ENCODE peak calls at places on chromosome 7, in five cellular contexts. B is stimulated activated naive CD4-positive, alpha-beta T cell; T is LoVo; W is midbrain; A is posterior vena cava. N is an unnamed sample.
A peak's percentile ranks its signal among the peaks of the same experiment; 100 is the strongest.

GRCh38 chr7:114130860-114131259 is 212.1 kb upstream of the PPP1R3A start:
- DNase-seq in A (no peak), B (no peak), W (no peak), T (no peak), N (no peak)

GRCh38 chr7:130272456-130273080 is 5.9 kb downstream of the CPA2 start:
- DNase-seq in B (no peak), W (peak; percentile 11), A (no peak), T (no peak), N (no peak)

GRCh38 chr7:96942112-96942511 is 63.2 kb upstream of the DLX6 start:
- DNase-seq in T (no peak), B (no peak), W (no peak), A (no peak), N (no peak)

GRCh38 chr7:2309889-2310331 is 4.3 kb downstream of the SNX8 start:
- DNase-seq in B (no peak), T (no peak), A (no peak), W (no peak), N (peak; percentile 52)

GRCh38 chr7:129896568-129897382 is 56.0 kb downstream of the UBE2H start:
- DNase-seq in W (no peak), T (peak; percentile 66), B (no peak), A (no peak), N (no peak)

GRCh38 chr7:157116762-157117161 is 22.0 kb upstream of the UBE3C start:
- DNase-seq in T (no peak), A (no peak), W (no peak), B (no peak), N (no peak)

GRCh38 chr7:95264225-95264927 is 60.0 kb downstream of the PON1 start:
- DNase-seq in B (no peak), A (no peak), T (no peak), W (no peak), N (no peak)

GRCh38 chr7:24587853-24588252 is 14.6 kb downstream of the PALS2 start:
- DNase-seq in A (no peak), W (no peak), B (peak; percentile 67), T (peak; percentile 5), N (no peak)

GRCh38 chr7:94414481-94414880 is 19.8 kb downstream of the COL1A2 start:
- DNase-seq in W (no peak), A (no peak), T (no peak), B (no peak), N (no peak)

GRCh38 chr7:122546496-122546895 is 152.4 kb downstream of the RNF133 start:
- DNase-seq in B (no peak), T (no peak), A (no peak), W (no peak), N (no peak)

GRCh38 chr7:1934756-1935155 is 264.7 kb downstream of the ELFN1 start:
- DNase-seq in B (no peak), T (no peak), W (no peak), A (no peak), N (no peak)

GRCh38 chr7:120856621-120857352 is 1.2 kb downstream of the TSPAN12 start:
- DNase-seq in T (peak; percentile 67), A (peak; percentile 79), B (no peak), W (peak; percentile 5), N (peak; percentile 51)

GRCh38 chr7:82017334-82017943 is 247.6 kb upstream of the HGF start:
- DNase-seq in A (no peak), W (peak; percentile 52), B (no peak), T (peak; percentile 33), N (peak; percentile 63)

GRCh38 chr7:90825779-90826178 is 229.7 kb downstream of the CDK14 start:
- DNase-seq in T (no peak), W (no peak), A (no peak), B (no peak), N (no peak)

GRCh38 chr7:84492565-84493034 is 298.0 kb upstream of the SEMA3A start:
- DNase-seq in T (no peak), B (no peak), W (no peak), A (no peak), N (no peak)

GRCh38 chr7:257647-257992 is 32.4 kb upstream of the FOXL3 start:
- DNase-seq in W (no peak), A (peak; percentile 82), T (no peak), B (no peak), N (no peak)

GRCh38 chr7:26153246-26153822 is 1.3 kb downstream of the NFE2L3 start:
- DNase-seq in W (no peak), B (no peak), A (no peak), T (peak; percentile 53), N (no peak)

GRCh38 chr7:84663224-84663623 is 468.6 kb upstream of the SEMA3A start:
- DNase-seq in T (no peak), B (no peak), W (no peak), A (no peak), N (peak; percentile 21)

GRCh38 chr7:133614251-133614650 is 361.4 kb downstream of the EXOC4 start:
- DNase-seq in B (no peak), A (no peak), W (no peak), T (no peak), N (no peak)

GRCh38 chr7:43650457-43651052 is 67.6 kb downstream of the STK17A start:
- DNase-seq in B (peak; percentile 55), W (no peak), T (peak; percentile 23), A (no peak), N (no peak)

GRCh38 chr7:32299133-32299702 is 191.0 kb downstream of the LSM5 start:
- DNase-seq in B (no peak), A (no peak), W (no peak), T (no peak), N (peak; percentile 22)

GRCh38 chr7:114931656-114932011 is 9.7 kb downstream of the MDFIC start:
- DNase-seq in W (no peak), B (peak; percentile 52), T (no peak), A (no peak), N (no peak)

GRCh38 chr7:135970045-135970444 is 7.1 kb downstream of the MTPN start:
- DNase-seq in B (no peak), W (no peak), A (no peak), T (no peak), N (no peak)

GRCh38 chr7:71239517-71239916 is 107.6 kb downstream of the GALNT17 start:
- DNase-seq in W (peak; percentile 4), T (no peak), B (no peak), A (no peak), N (no peak)

GRCh38 chr7:55792048-55792447 is 70.5 kb downstream of the SEPTIN14 start:
- DNase-seq in A (no peak), W (no peak), T (no peak), B (no peak), N (no peak)

GRCh38 chr7:75639071-75639892 is 99.5 kb downstream of the HIP1 start:
- DNase-seq in A (peak; percentile 87), B (peak; percentile 50), W (peak; percentile 61), T (peak; percentile 26), N (peak; percentile 58)

GRCh38 chr7:24659505-24659904 is 86.3 kb downstream of the PALS2 start:
- DNase-seq in W (no peak), T (no peak), A (no peak), B (no peak), N (no peak)

GRCh38 chr7:25839084-25839769 is 312.8 kb upstream of the NFE2L3 start:
- DNase-seq in A (no peak), T (no peak), B (no peak), W (no peak), N (no peak)

GRCh38 chr7:39623312-39624201 is at the start of gene RALA:
- DNase-seq in W (peak; percentile 96), A (peak; percentile 98), B (peak; percentile 86), T (peak; percentile 96), N (peak; percentile 96)

GRCh38 chr7:8035647-8036518 is 67.3 kb downstream of the GLCCI1 start:
- DNase-seq in B (peak; percentile 37), A (no peak), W (no peak), T (peak; percentile 37), N (peak; percentile 72)

GRCh38 chr7:3028071-3028766 is 15.4 kb downstream of the CARD11 start:
- DNase-seq in A (no peak), T (peak; percentile 22), W (peak; percentile 29), B (peak; percentile 7), N (peak; percentile 37)

GRCh38 chr7:44415510-44415909 is 74.9 kb downstream of the NUDCD3 start:
- DNase-seq in W (no peak), A (no peak), T (no peak), B (no peak), N (no peak)

GRCh38 chr7:131173148-131173890 is 154.4 kb upstream of the MKLN1 start:
- DNase-seq in A (no peak), T (peak; percentile 34), W (no peak), B (no peak), N (peak; percentile 41)

GRCh38 chr7:87416682-87417587 is 58.5 kb downstream of the ABCB4 start:
- DNase-seq in T (peak; percentile 80), A (no peak), B (peak; percentile 76), W (peak; percentile 83), N (peak; percentile 83)

GRCh38 chr7:108015740-108016139 is 12.8 kb upstream of the LAMB1 start:
- DNase-seq in A (no peak), B (no peak), W (no peak), T (no peak), N (no peak)

GRCh38 chr7:88456490-88456889 is 149.8 kb upstream of the STEAP4 start:
- DNase-seq in T (no peak), W (no peak), B (no peak), A (no peak), N (no peak)

GRCh38 chr7:134602921-134603394 is 43.7 kb upstream of the BPGM start:
- DNase-seq in A (no peak), W (no peak), T (no peak), B (no peak), N (peak; percentile 6)

GRCh38 chr7:41630741-41631140 is 72.1 kb downstream of the INHBA start:
- DNase-seq in T (no peak), A (no peak), B (no peak), W (no peak), N (no peak)

GRCh38 chr7:135238112-135238744 is 4.6 kb downstream of the STRA8 start:
- DNase-seq in W (no peak), B (no peak), T (no peak), A (no peak), N (peak; percentile 48)

GRCh38 chr7:137953692-137954470 is 48.0 kb downstream of the CREB3L2 start:
- DNase-seq in A (no peak), B (no peak), T (peak; percentile 73), W (no peak), N (no peak)